ENCODE peak calls at places on chromosome 20, in eight cellular contexts. X is stimulated activated CD8-positive, alpha-beta memory T cell treated with anti-CD3 and anti-CD28 coated beads, Interleukin-15, amount 100 ng/mL, for 1 hour; U is HS-5; R is endothelial cell; S is ACHN; J is HTR-8/SVneo; Y is stimulated activated CD4-positive, alpha-beta T cell treated with anti-CD3 and anti-CD28 coated beads, TNF-alpha, amount 100 ng/mL, for 24 hours; I is effector memory CD8-positive, alpha-beta T cell. E is an unnamed sample.

GRCh38 chr20:19552144-19552895 is 205.7 kb upstream of the RIN2 start:
- DNase-seq in X (no peak), U (no peak), R (peak), S (no peak), J (no peak), Y (no peak), I (no peak), E (peak)

GRCh38 chr20:62822788-62823651 is 6.2 kb downstream of the COL9A3 start:
- DNase-seq in X (no peak), U (no peak), R (peak), S (peak), J (peak), Y (no peak), I (no peak), E (peak)

GRCh38 chr20:63892402-63892801 is 2.5 kb upstream of the DNAJC5 start:
- DNase-seq in X (no peak), U (no peak), R (no peak), S (no peak), J (no peak), Y (no peak), I (no peak), E (no peak)

GRCh38 chr20:32164984-32165735 is 42.4 kb downstream of the PLAGL2 start:
- DNase-seq in X (no peak), U (no peak), R (no peak), S (no peak), J (no peak), Y (no peak), I (no peak), E (no peak)

GRCh38 chr20:40249805-40250204 is 439.2 kb downstream of the MAFB start:
- DNase-seq in X (no peak), U (no peak), R (no peak), S (no peak), J (no peak), Y (no peak), I (no peak), E (no peak)

GRCh38 chr20:51985013-51985415 is 182.7 kb upstream of the SALL4 start:
- DNase-seq in X (no peak), U (peak), R (no peak), S (peak), J (peak), Y (no peak), I (no peak), E (peak)

GRCh38 chr20:48102821-48103635 is 317.7 kb upstream of the SULF2 start:
- DNase-seq in X (no peak), U (no peak), R (no peak), S (no peak), J (no peak), Y (no peak), I (no peak), E (no peak)

GRCh38 chr20:49919009-49919408 is 3.7 kb upstream of the SPATA2 start:
- DNase-seq in X (no peak), U (no peak), R (no peak), S (no peak), J (no peak), Y (no peak), I (no peak), E (no peak)

GRCh38 chr20:10271470-10272219 is 53.0 kb downstream of the SNAP25 start:
- DNase-seq in X (no peak), U (no peak), R (no peak), S (no peak), J (no peak), Y (no peak), I (no peak), E (no peak)

GRCh38 chr20:63257629-63258028 is 3.4 kb upstream of the NKAIN4 start:
- DNase-seq in X (no peak), U (no peak), R (no peak), S (no peak), J (no peak), Y (no peak), I (no peak), E (no peak)

GRCh38 chr20:20362774-20363435 is 5.0 kb upstream of the INSM1 start:
- DNase-seq in X (no peak), U (no peak), R (peak), S (no peak), J (no peak), Y (no peak), I (no peak), E (no peak)

GRCh38 chr20:25009218-25010145 is 16.9 kb upstream of the APMAP start:
- DNase-seq in X (no peak), U (no peak), R (no peak), S (no peak), J (no peak), Y (no peak), I (no peak), E (no peak)

GRCh38 chr20:23260181-23260840 is 90.3 kb upstream of the NXT1 start:
- DNase-seq in X (no peak), U (no peak), R (no peak), S (no peak), J (no peak), Y (no peak), I (no peak), E (no peak)

GRCh38 chr20:41654884-41655283 is 36.7 kb upstream of the CHD6 start:
- DNase-seq in X (no peak), U (no peak), R (peak), S (peak), J (peak), Y (no peak), I (no peak), E (peak)

E was measured in MCF 10A.